ENCODE peak calls at places on chromosomes 1 and 21, in ten cellular contexts. F, X, M, O, Z, G, H, C, B and N are unnamed samples.

GRCh38 chr1:223349241-223349640 is 14.7 kb downstream of the SUSD4 start:
- DNase-seq in H (no peak), F (no peak), O (no peak), G (no peak), Z (no peak), X (no peak), M (no peak), B (no peak), C (no peak), N (no peak)

GRCh38 chr1:171883844-171884243 is 42.5 kb downstream of the DNM3 start:
- DNase-seq in M (no peak), X (no peak), H (no peak), Z (no peak), F (no peak), B (no peak), G (no peak), O (no peak), C (no peak), N (no peak)

GRCh38 chr21:35468991-35469390 is 419.9 kb upstream of the RUNX1 start:
- DNase-seq in C (no peak), X (no peak), H (no peak), B (no peak), Z (no peak), F (no peak), O (no peak), M (no peak), G (no peak), N (no peak)

GRCh38 chr1:178096421-178096820 is 2.5 kb downstream of the RASAL2 start:
- DNase-seq in Z (no peak), F (no peak), H (no peak), M (no peak), C (no peak), X (no peak), O (no peak), B (no peak), G (no peak), N (no peak)

GRCh38 chr1:46301406-46302090 is 1.9 kb downstream of the LRRC41 start:
- DNase-seq in Z (peak), H (peak), X (peak), F (no peak), M (no peak), O (peak), G (no peak), C (no peak), B (peak), N (peak)

GRCh38 chr1:1397839-1398523 is 1.2 kb downstream of the CCNL2 start:
- DNase-seq in Z (no peak), G (no peak), C (no peak), B (peak), F (no peak), O (no peak), X (peak), M (no peak), H (peak), N (no peak)

GRCh38 chr21:35508389-35508888 is 459.3 kb upstream of the RUNX1 start:
- DNase-seq in C (peak), G (no peak), O (no peak), M (peak), F (no peak), H (peak), B (peak), Z (peak), X (peak), N (peak)

GRCh38 chr1:167630568-167631385 is 745 bp downstream of the RCSD1 start:
- DNase-seq in M (peak), G (no peak), C (no peak), H (peak), B (no peak), Z (no peak), X (no peak), F (peak), O (no peak), N (no peak)

GRCh38 chr21:34814529-34814951 is 145.7 kb downstream of the CLIC6 start:
- DNase-seq in G (no peak), F (no peak), C (no peak), O (no peak), X (no peak), B (no peak), Z (no peak), M (no peak), H (no peak), N (no peak)

GRCh38 chr21:34333150-34333739 is 30.6 kb upstream of the KCNE2 start:
- DNase-seq in M (no peak), H (no peak), X (no peak), F (no peak), G (no peak), O (peak), B (no peak), C (no peak), Z (no peak), N (no peak)

GRCh38 chr1:233025156-233025555 is 74.7 kb downstream of the NTPCR start:
- DNase-seq in F (no peak), G (no peak), C (peak), X (peak), B (peak), O (no peak), Z (no peak), H (no peak), M (peak), N (peak)

GRCh38 chr1:114670083-114671010 is 498 bp upstream of the DENND2C start:
- DNase-seq in Z (peak), M (peak), H (peak), C (peak), X (peak), O (peak), G (peak), F (peak), B (peak), N (peak)
- TF ChIP-seq POLR2AphosphoS5 in Z (peak), M (peak), H (no peak), C (no peak), X (peak), O (no peak), G (peak), F (no peak), B (no peak), N (peak)

GRCh38 chr1:208148380-208148779 is 95.8 kb downstream of the PLXNA2 start:
- DNase-seq in X (no peak), F (no peak), G (no peak), O (no peak), M (no peak), C (no peak), H (no peak), Z (no peak), B (no peak), N (no peak)

GRCh38 chr1:208149776-208150514 is 94.2 kb downstream of the PLXNA2 start:
- DNase-seq in X (no peak), M (peak), G (no peak), Z (peak), O (no peak), B (peak), H (no peak), F (no peak), C (no peak), N (peak)

GRCh38 chr1:208150810-208151458 is 93.2 kb downstream of the PLXNA2 start:
- DNase-seq in C (no peak), O (no peak), M (peak), X (no peak), Z (peak), H (no peak), B (no peak), F (no peak), G (no peak), N (no peak)

GRCh38 chr1:208146650-208147049 is 97.5 kb downstream of the PLXNA2 start:
- DNase-seq in G (no peak), F (no peak), Z (peak), C (no peak), B (no peak), X (no peak), M (no peak), O (no peak), H (no peak), N (no peak)

DNA sequence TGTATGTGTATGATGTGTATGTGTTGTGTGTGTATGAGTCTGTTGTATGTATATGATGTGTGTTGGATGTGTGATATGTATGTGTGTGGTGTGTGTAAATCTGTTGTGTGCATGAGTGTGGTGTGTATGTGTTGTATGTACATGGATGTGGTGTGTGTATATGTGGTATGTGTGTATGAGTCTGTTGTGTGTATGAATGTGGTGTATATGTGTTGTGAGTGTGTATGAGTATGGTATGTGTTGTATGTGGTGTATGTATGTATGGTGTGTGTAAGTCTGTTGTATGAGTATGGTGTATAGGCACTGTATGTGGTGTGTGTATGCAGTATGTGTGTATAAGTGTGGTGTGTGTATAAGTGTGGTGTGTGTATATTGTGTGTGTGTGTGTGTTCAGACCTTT is 95.0 kb downstream of the PLXNA2 start:
- DNase-seq in H (no peak), F (no peak), O (no peak), X (no peak), M (no peak), Z (no peak), B (no peak), G (no peak), C (no peak), N (no peak)
- TF ChIP-seq POLR2A in H (no peak), F (no peak), O (no peak), X (no peak), M (no peak), Z (no peak), B (no peak), G (no peak), C (no peak), N (no peak)

GRCh38 chr1:118136511-118136937 is 48.5 kb downstream of the SPAG17 start:
- DNase-seq in G (no peak), C (no peak), O (no peak), F (peak), B (no peak), Z (no peak), H (no peak), M (no peak), X (no peak), N (no peak)
- TF ChIP-seq EP300 in G (no peak), C (no peak), O (no peak), F (no peak), B (no peak), Z (no peak), H (no peak), M (no peak), X (no peak), N (no peak)

GRCh38 chr1:61318319-61319125 is 236.2 kb downstream of the NFIA start:
- DNase-seq in O (no peak), G (peak), X (no peak), M (peak), Z (peak), C (no peak), H (peak), B (no peak), F (peak), N (no peak)
- TF ChIP-seq POLR2AphosphoS5 in O (no peak), G (peak), X (peak), M (peak), Z (peak), C (no peak), H (no peak), B (no peak), F (no peak), N (no peak)

DNA sequence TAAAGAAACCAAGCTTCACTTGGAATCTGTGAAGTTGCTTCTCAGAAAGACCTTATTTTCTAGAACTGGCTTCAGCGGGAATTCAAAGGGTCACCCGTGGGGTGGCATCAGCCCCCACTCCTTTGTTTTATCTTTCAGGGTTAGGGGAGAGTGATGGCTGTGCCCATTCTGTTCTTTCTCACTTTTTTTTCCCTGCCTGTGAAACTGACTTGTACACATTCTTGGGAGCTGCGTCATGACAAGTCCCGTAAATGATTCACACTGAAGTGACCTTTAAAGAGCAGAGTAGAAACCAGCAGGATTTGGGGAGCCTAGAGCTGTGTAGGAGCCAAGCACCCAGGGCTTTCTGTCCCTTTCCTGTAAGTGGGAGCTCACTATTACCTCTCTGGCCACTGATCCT is 43.8 kb downstream of the SLC44A3 start:
- DNase-seq in M (peak), Z (peak), O (no peak), F (no peak), B (peak), C (no peak), G (no peak), H (no peak), X (peak), N (peak)
- TF ChIP-seq POLR2A in M (peak), Z (no peak), O (peak), F (no peak), B (no peak), C (no peak), G (no peak), H (no peak), X (no peak), N (no peak)